ENCODE peak calls at places on chromosomes 7 and 10, in five cellular contexts. One of them, this sample, is unnamed.

GRCh38 chr10:61503051-61503450 is 49.9 kb upstream of the TMEM26 start:
- DNase-seq in prostate gland: no peak
- DNase-seq in right cardiac atrium: no peak
- DNase-seq in effector memory CD4-positive, alpha-beta T cell: no peak
- DNase-seq in left lung: no peak
- DNase-seq in this sample: no peak

GRCh38 chr10:33559105-33559504 is 224.6 kb upstream of the NRP1 start:
- DNase-seq in prostate gland: no peak
- DNase-seq in right cardiac atrium: peak; percentile 43
- DNase-seq in effector memory CD4-positive, alpha-beta T cell: no peak
- DNase-seq in left lung: no peak
- DNase-seq in this sample: no peak

GRCh38 chr10:26790596-26790995 is 70.2 kb downstream of the ABI1 start:
- DNase-seq in prostate gland: no peak
- DNase-seq in right cardiac atrium: no peak
- DNase-seq in effector memory CD4-positive, alpha-beta T cell: no peak
- DNase-seq in left lung: no peak
- DNase-seq in this sample: no peak

GRCh38 chr7:158538156-158538946 is 49.3 kb downstream of the PTPRN2 start:
- DNase-seq in prostate gland: no peak
- DNase-seq in right cardiac atrium: no peak
- DNase-seq in effector memory CD4-positive, alpha-beta T cell: no peak
- DNase-seq in left lung: no peak
- DNase-seq in this sample: no peak

GRCh38 chr7:49788455-49789059 is 15.1 kb downstream of the VWC2 start:
- DNase-seq in prostate gland: no peak
- DNase-seq in right cardiac atrium: no peak
- DNase-seq in effector memory CD4-positive, alpha-beta T cell: no peak
- DNase-seq in left lung: no peak
- DNase-seq in this sample: no peak

GRCh38 chr7:37756797-37757551 is 73.4 kb downstream of the GPR141 start:
- DNase-seq in prostate gland: no peak
- DNase-seq in right cardiac atrium: no peak
- DNase-seq in effector memory CD4-positive, alpha-beta T cell: no peak
- DNase-seq in left lung: no peak
- DNase-seq in this sample: no peak

GRCh38 chr10:132915411-132915810 is 27.0 kb downstream of the CFAP46 start:
- DNase-seq in prostate gland: no peak
- DNase-seq in right cardiac atrium: no peak
- DNase-seq in effector memory CD4-positive, alpha-beta T cell: no peak
- DNase-seq in left lung: no peak
- DNase-seq in this sample: no peak

GRCh38 chr10:34272316-34272715 is 542.8 kb downstream of the PARD3 start:
- DNase-seq in prostate gland: no peak
- DNase-seq in right cardiac atrium: no peak
- DNase-seq in effector memory CD4-positive, alpha-beta T cell: no peak
- DNase-seq in left lung: no peak
- DNase-seq in this sample: no peak

GRCh38 chr7:128738570-128739047 is 550 bp upstream of the CALU start:
- DNase-seq in prostate gland: no peak
- DNase-seq in right cardiac atrium: no peak
- DNase-seq in effector memory CD4-positive, alpha-beta T cell: no peak
- DNase-seq in left lung: no peak
- DNase-seq in this sample: no peak

GRCh38 chr10:6347391-6347951 is 144.7 kb downstream of the PFKFB3 start:
- DNase-seq in prostate gland: no peak
- DNase-seq in right cardiac atrium: peak; percentile 66
- DNase-seq in effector memory CD4-positive, alpha-beta T cell: peak; percentile 48
- DNase-seq in left lung: no peak
- DNase-seq in this sample: no peak

GRCh38 chr10:118522791-118523498 is 72.5 kb downstream of the PRLHR start:
- DNase-seq in prostate gland: peak; percentile 20
- DNase-seq in right cardiac atrium: no peak
- DNase-seq in effector memory CD4-positive, alpha-beta T cell: no peak
- DNase-seq in left lung: no peak
- DNase-seq in this sample: no peak

GRCh38 chr7:47227762-47228177 is 354.1 kb downstream of the TNS3 start:
- DNase-seq in prostate gland: no peak
- DNase-seq in right cardiac atrium: no peak
- DNase-seq in effector memory CD4-positive, alpha-beta T cell: no peak
- DNase-seq in left lung: no peak
- DNase-seq in this sample: peak; percentile 53

GRCh38 chr7:150914196-150914595 is 61.9 kb downstream of the AOC1 start:
- DNase-seq in prostate gland: no peak
- DNase-seq in right cardiac atrium: no peak
- DNase-seq in effector memory CD4-positive, alpha-beta T cell: no peak
- DNase-seq in left lung: no peak
- DNase-seq in this sample: no peak

GRCh38 chr10:24396396-24396795 is 187.5 kb downstream of the KIAA1217 start:
- DNase-seq in prostate gland: no peak
- DNase-seq in right cardiac atrium: no peak
- DNase-seq in effector memory CD4-positive, alpha-beta T cell: no peak
- DNase-seq in left lung: no peak
- DNase-seq in this sample: no peak

GRCh38 chr10:95560288-95561199 is 627 bp downstream of the SORBS1 start:
- DNase-seq in prostate gland: peak; percentile 56
- DNase-seq in right cardiac atrium: peak; percentile 75
- DNase-seq in effector memory CD4-positive, alpha-beta T cell: peak; percentile 31
- DNase-seq in left lung: peak; percentile 65
- DNase-seq in this sample: peak; percentile 62

GRCh38 chr10:91772869-91773268 is 25.4 kb upstream of the TNKS2 start:
- DNase-seq in prostate gland: no peak
- DNase-seq in right cardiac atrium: no peak
- DNase-seq in effector memory CD4-positive, alpha-beta T cell: no peak
- DNase-seq in left lung: no peak
- DNase-seq in this sample: no peak

GRCh38 chr7:27991006-27991528 is 189.5 kb downstream of the JAZF1 start:
- DNase-seq in prostate gland: no peak
- DNase-seq in right cardiac atrium: no peak
- DNase-seq in effector memory CD4-positive, alpha-beta T cell: no peak
- DNase-seq in left lung: no peak
- DNase-seq in this sample: no peak

GRCh38 chr7:17898111-17898510 is 42.2 kb downstream of the SNX13 start:
- DNase-seq in prostate gland: no peak
- DNase-seq in right cardiac atrium: no peak
- DNase-seq in effector memory CD4-positive, alpha-beta T cell: no peak
- DNase-seq in left lung: no peak
- DNase-seq in this sample: no peak

GRCh38 chr10:89347706-89348457 is 20.1 kb downstream of the IFIT3 start:
- DNase-seq in prostate gland: no peak
- DNase-seq in right cardiac atrium: no peak
- DNase-seq in effector memory CD4-positive, alpha-beta T cell: no peak
- DNase-seq in left lung: no peak
- DNase-seq in this sample: no peak

GRCh38 chr10:59991117-59991516 is 84.8 kb upstream of the CCDC6 start:
- DNase-seq in prostate gland: no peak
- DNase-seq in right cardiac atrium: no peak
- DNase-seq in effector memory CD4-positive, alpha-beta T cell: no peak
- DNase-seq in left lung: no peak
- DNase-seq in this sample: no peak

GRCh38 chr10:71520042-71520441 is 123.3 kb downstream of the CDH23 start:
- DNase-seq in prostate gland: no peak
- DNase-seq in right cardiac atrium: no peak
- DNase-seq in effector memory CD4-positive, alpha-beta T cell: no peak
- DNase-seq in left lung: no peak
- DNase-seq in this sample: no peak

GRCh38 chr10:26730548-26730947 is 33.0 kb downstream of the PDSS1 start:
- DNase-seq in prostate gland: no peak
- DNase-seq in right cardiac atrium: no peak
- DNase-seq in effector memory CD4-positive, alpha-beta T cell: no peak
- DNase-seq in left lung: no peak
- DNase-seq in this sample: no peak

GRCh38 chr7:158431941-158432347 is 155.7 kb downstream of the PTPRN2 start:
- DNase-seq in prostate gland: peak; percentile 43
- DNase-seq in right cardiac atrium: peak; percentile 77
- DNase-seq in effector memory CD4-positive, alpha-beta T cell: no peak
- DNase-seq in left lung: peak; percentile 82
- DNase-seq in this sample: peak; percentile 30

GRCh38 chr7:155298288-155298833 is 683 bp downstream of the INSIG1 start:
- DNase-seq in prostate gland: no peak
- DNase-seq in right cardiac atrium: no peak
- DNase-seq in effector memory CD4-positive, alpha-beta T cell: no peak
- DNase-seq in left lung: no peak
- DNase-seq in this sample: no peak

GRCh38 chr7:141944811-141945210 is 2.0 kb downstream of the CLEC5A start:
- DNase-seq in prostate gland: no peak
- DNase-seq in right cardiac atrium: no peak
- DNase-seq in effector memory CD4-positive, alpha-beta T cell: no peak
- DNase-seq in left lung: no peak
- DNase-seq in this sample: no peak

GRCh38 chr10:104429834-104430233 is 76.2 kb downstream of the CFAP58 start:
- DNase-seq in prostate gland: no peak
- DNase-seq in right cardiac atrium: no peak
- DNase-seq in effector memory CD4-positive, alpha-beta T cell: no peak
- DNase-seq in left lung: no peak
- DNase-seq in this sample: no peak

GRCh38 chr7:149621776-149622175 is 124.2 kb upstream of the ZNF746 start:
- DNase-seq in prostate gland: no peak
- DNase-seq in right cardiac atrium: no peak
- DNase-seq in effector memory CD4-positive, alpha-beta T cell: no peak
- DNase-seq in left lung: no peak
- DNase-seq in this sample: no peak

GRCh38 chr7:106603300-106603699 is 57.7 kb downstream of the CCDC71L start:
- DNase-seq in prostate gland: no peak
- DNase-seq in right cardiac atrium: no peak
- DNase-seq in effector memory CD4-positive, alpha-beta T cell: no peak
- DNase-seq in left lung: no peak
- DNase-seq in this sample: no peak

GRCh38 chr10:32983333-32983909 is 25.4 kb upstream of the ITGB1 start:
- DNase-seq in prostate gland: no peak
- DNase-seq in right cardiac atrium: no peak
- DNase-seq in effector memory CD4-positive, alpha-beta T cell: no peak
- DNase-seq in left lung: no peak
- DNase-seq in this sample: no peak

GRCh38 chr7:45923290-45923689 is 2.2 kb upstream of the IGFBP3 start:
- DNase-seq in prostate gland: peak; percentile 60
- DNase-seq in right cardiac atrium: peak; percentile 91
- DNase-seq in effector memory CD4-positive, alpha-beta T cell: no peak
- DNase-seq in left lung: peak; percentile 73
- DNase-seq in this sample: peak; percentile 78

GRCh38 chr10:30537586-30537985 is 92.0 kb downstream of the LYZL2 start:
- DNase-seq in prostate gland: no peak
- DNase-seq in right cardiac atrium: no peak
- DNase-seq in effector memory CD4-positive, alpha-beta T cell: no peak
- DNase-seq in left lung: no peak
- DNase-seq in this sample: no peak

GRCh38 chr10:89403043-89403442 is 10.6 kb downstream of the IFIT1 start:
- DNase-seq in prostate gland: no peak
- DNase-seq in right cardiac atrium: no peak
- DNase-seq in effector memory CD4-positive, alpha-beta T cell: no peak
- DNase-seq in left lung: no peak
- DNase-seq in this sample: no peak

GRCh38 chr10:13528138-13528874 is 508 bp downstream of the BEND7 start:
- DNase-seq in prostate gland: peak; percentile 6
- DNase-seq in right cardiac atrium: peak; percentile 60
- DNase-seq in effector memory CD4-positive, alpha-beta T cell: no peak
- DNase-seq in left lung: no peak
- DNase-seq in this sample: peak; percentile 60
- H3K27ac ChIP-seq in prostate gland: peak overlapping the region; percentile 45
- H3K27ac ChIP-seq in right cardiac atrium: peak overlapping the region; percentile 15
- H3K27ac ChIP-seq in effector memory CD4-positive, alpha-beta T cell: no peak overlapping the region
- H3K27ac ChIP-seq in left lung: no peak overlapping the region
- H3K27ac ChIP-seq in this sample: peak overlapping the region; percentile 68

DNA sequence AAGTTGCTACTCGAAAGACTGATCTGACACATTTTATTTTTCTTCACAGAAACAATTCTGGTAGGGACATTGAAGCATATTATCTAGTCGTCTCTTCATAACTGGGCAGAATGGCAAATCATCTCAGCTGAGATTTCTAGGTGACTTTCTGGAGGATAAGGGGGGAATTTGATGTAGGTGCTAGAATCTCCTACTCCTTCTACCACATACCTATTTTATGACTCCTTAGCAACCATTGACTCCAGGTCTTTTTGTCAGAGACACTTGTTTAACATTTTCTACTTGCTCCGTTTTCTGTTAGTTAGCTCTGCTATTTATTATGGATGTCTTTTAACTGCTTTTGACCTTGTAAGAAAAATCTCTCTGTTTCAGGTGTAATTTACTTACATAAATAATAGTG is 380.9 kb upstream of the SEMA3C start:
- DNase-seq in prostate gland: no peak
- DNase-seq in right cardiac atrium: no peak
- DNase-seq in effector memory CD4-positive, alpha-beta T cell: no peak
- DNase-seq in left lung: no peak
- DNase-seq in this sample: no peak
- H3K27ac ChIP-seq in prostate gland: no peak overlapping the region
- H3K27ac ChIP-seq in right cardiac atrium: no peak overlapping the region
- H3K27ac ChIP-seq in effector memory CD4-positive, alpha-beta T cell: no peak overlapping the region
- H3K27ac ChIP-seq in left lung: no peak overlapping the region
- H3K27ac ChIP-seq in this sample: no peak overlapping the region

DNA sequence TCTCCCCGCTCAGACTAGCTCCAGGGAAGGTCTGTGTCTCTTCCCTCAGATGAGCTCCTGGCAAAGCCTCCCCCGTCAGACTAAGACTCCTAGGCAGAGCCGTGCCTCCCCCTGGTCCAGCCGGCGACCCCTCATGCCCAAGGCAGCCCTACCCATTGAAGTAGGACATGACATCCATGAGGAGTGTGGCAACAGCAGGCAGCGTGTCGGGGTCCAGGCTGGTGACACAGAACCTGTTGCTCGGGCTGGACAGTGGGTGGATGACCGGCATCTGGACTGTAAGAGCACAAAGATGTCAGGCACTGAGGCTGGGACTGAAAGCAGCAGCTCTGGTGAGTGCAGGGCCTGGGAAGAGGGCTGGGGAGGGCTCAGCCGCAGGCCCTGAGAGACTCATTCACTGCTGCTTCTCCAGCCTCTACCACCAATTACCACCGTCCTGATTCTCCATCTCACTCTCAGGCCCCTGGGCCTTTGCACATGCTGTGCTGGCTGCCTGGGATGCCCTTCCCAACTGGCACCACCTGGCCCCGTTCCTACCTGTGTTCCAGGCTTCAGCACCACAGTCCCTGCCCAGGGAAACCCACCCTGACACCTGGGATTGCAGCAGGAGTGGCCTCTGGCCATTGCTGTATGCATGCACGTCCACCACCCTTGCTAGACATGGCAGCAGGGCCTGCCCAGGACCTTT is 2.8 kb downstream of the PVRIG start:
- DNase-seq in prostate gland: no peak
- DNase-seq in right cardiac atrium: no peak
- DNase-seq in effector memory CD4-positive, alpha-beta T cell: no peak
- DNase-seq in left lung: no peak
- DNase-seq in this sample: no peak
- H3K27ac ChIP-seq in prostate gland: no peak overlapping the region
- H3K27ac ChIP-seq in right cardiac atrium: no peak overlapping the region
- H3K27ac ChIP-seq in effector memory CD4-positive, alpha-beta T cell: peak overlapping the region; percentile 96
- H3K27ac ChIP-seq in left lung: no peak overlapping the region
- H3K27ac ChIP-seq in this sample: no peak overlapping the region

GRCh38 chr10:75201793-75202307 is 8.7 kb upstream of the VDAC2 start:
- DNase-seq in prostate gland: no peak
- DNase-seq in right cardiac atrium: no peak
- DNase-seq in effector memory CD4-positive, alpha-beta T cell: no peak
- DNase-seq in left lung: no peak
- DNase-seq in this sample: no peak
- H3K27ac ChIP-seq in prostate gland: no peak overlapping the region
- H3K27ac ChIP-seq in right cardiac atrium: no peak overlapping the region
- H3K27ac ChIP-seq in effector memory CD4-positive, alpha-beta T cell: no peak overlapping the region
- H3K27ac ChIP-seq in left lung: no peak overlapping the region
- H3K27ac ChIP-seq in this sample: no peak overlapping the region

This sample was measured in body of pancreas.